ENCODE peak calls at places on chromosome 9, in five cellular contexts. M, F, U, N and D are unnamed samples.

GRCh38 chr9:70410368-70410767 is 4.1 kb downstream of the KLF9 start:
- DNase-seq in M (no peak), F (no peak), U (no peak), N (no peak), D (no peak)

GRCh38 chr9:123346026-123346425 is 10.0 kb upstream of the CRB2 start:
- DNase-seq in M (no peak), F (no peak), U (no peak), N (no peak), D (no peak)

GRCh38 chr9:73565833-73566465 is 414.3 kb downstream of the ANXA1 start:
- DNase-seq in M (no peak), F (no peak), U (no peak), N (no peak), D (no peak)

GRCh38 chr9:122115176-122116035 is 22.3 kb upstream of the TTLL11 start:
- DNase-seq in M (no peak), F (no peak), U (no peak), N (no peak), D (no peak)

GRCh38 chr9:30913331-30913730 is 1471.1 kb upstream of the ACO1 start:
- DNase-seq in M (no peak), F (no peak), U (no peak), N (no peak), D (no peak)

GRCh38 chr9:119289740-119290139 is 79.5 kb downstream of the BRINP1 start:
- DNase-seq in M (no peak), F (peak; percentile 35), U (no peak), N (no peak), D (no peak)

GRCh38 chr9:77011973-77012817 is 7.3 kb upstream of the FOXB2 start:
- DNase-seq in M (no peak), F (peak; percentile 71), U (peak; percentile 69), N (no peak), D (peak; percentile 91)

GRCh38 chr9:133892193-133892920 is 99.8 kb downstream of the VAV2 start:
- DNase-seq in M (no peak), F (peak; percentile 24), U (no peak), N (no peak), D (no peak)

GRCh38 chr9:89621031-89621430 is 16.2 kb downstream of the GADD45G start:
- DNase-seq in M (no peak), F (no peak), U (no peak), N (no peak), D (no peak)

GRCh38 chr9:32340401-32340800 is 44.0 kb upstream of the ACO1 start:
- DNase-seq in M (no peak), F (no peak), U (no peak), N (no peak), D (no peak)

GRCh38 chr9:32500768-32501167 is 25.2 kb downstream of the RIGI start:
- DNase-seq in M (no peak), F (no peak), U (no peak), N (no peak), D (no peak)

GRCh38 chr9:5892456-5893133 is 1.9 kb downstream of the MLANA start:
- DNase-seq in M (no peak), F (no peak), U (no peak), N (no peak), D (peak; percentile 77)

GRCh38 chr9:135706288-135706687 is 4.3 kb downstream of the KCNT1 start:
- DNase-seq in M (no peak), F (no peak), U (no peak), N (no peak), D (no peak)

GRCh38 chr9:108272350-108272899 is 583.4 kb downstream of the ACTL7B start:
- DNase-seq in M (no peak), F (peak; percentile 66), U (peak; percentile 56), N (peak; percentile 72), D (no peak)

GRCh38 chr9:71036501-71036900 is 84.9 kb downstream of the TRPM3 start:
- DNase-seq in M (no peak), F (no peak), U (no peak), N (no peak), D (no peak)

GRCh38 chr9:111720170-111720569 is 58.8 kb downstream of the GNG10 start:
- DNase-seq in M (no peak), F (no peak), U (no peak), N (no peak), D (no peak)

GRCh38 chr9:100579665-100580064 is 1.8 kb downstream of the CAVIN4 start:
- DNase-seq in M (no peak), F (no peak), U (no peak), N (no peak), D (no peak)

GRCh38 chr9:7105095-7105494 is 347.3 kb downstream of the KDM4C start:
- DNase-seq in M (no peak), F (no peak), U (no peak), N (no peak), D (no peak)

GRCh38 chr9:114539718-114540410 is 34.6 kb upstream of the WHRN start:
- DNase-seq in M (no peak), F (peak; percentile 25), U (no peak), N (no peak), D (no peak)
- TF ChIP-seq EP300 in M (no peak), F (no peak), U (no peak), N (no peak), D (no peak)

GRCh38 chr9:13841801-13842462 is 472.0 kb downstream of the NFIB start:
- DNase-seq in M (no peak), F (no peak), U (no peak), N (no peak), D (no peak)
- TF ChIP-seq EP300 in M (no peak), F (no peak), U (no peak), N (no peak), D (no peak)

DNA sequence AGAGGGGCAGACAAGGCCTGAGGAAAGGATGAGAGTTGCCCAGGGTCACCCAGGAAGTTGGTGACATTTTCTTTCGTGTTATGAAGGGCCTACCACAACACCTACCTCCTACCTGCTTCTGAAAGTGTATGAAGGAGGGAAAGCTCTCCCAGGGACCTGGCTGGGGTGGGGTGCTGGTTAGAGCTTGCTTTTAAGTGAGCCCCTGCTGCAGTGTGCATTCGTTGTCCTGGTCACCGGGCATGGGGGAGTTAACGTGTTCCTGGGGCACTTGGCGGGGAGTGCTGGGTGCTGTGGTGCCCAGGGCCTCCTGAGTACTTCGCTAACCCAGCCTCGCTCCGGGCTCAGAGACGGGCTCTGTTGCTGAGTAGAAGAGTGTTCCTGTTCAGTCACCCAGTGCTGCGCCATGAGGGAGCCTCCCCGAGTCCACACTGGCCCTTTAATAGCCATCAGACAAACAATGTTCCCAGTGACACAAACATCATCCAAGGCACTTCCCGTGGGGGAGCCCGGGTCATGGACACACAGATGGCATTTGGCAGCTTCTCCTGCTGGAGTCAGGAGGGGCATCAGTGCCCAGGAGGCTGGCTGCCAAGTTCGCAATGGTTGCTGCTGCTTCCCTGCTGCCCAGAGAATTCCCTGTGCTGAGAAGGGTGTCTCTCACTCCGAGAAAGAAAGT is 85.7 kb downstream of the AMBP start:
- DNase-seq in M (no peak), F (no peak), U (peak; percentile 36), N (no peak), D (no peak)
- TF ChIP-seq EP300 in M (no peak), F (no peak), U (no peak), N (no peak), D (no peak)

GRCh38 chr9:117709936-117710335 is 5.7 kb downstream of the TLR4 start:
- DNase-seq in M (no peak), F (no peak), U (no peak), N (no peak), D (no peak)
- TF ChIP-seq EP300 in M (no peak), F (no peak), U (no peak), N (no peak), D (no peak)

DNA sequence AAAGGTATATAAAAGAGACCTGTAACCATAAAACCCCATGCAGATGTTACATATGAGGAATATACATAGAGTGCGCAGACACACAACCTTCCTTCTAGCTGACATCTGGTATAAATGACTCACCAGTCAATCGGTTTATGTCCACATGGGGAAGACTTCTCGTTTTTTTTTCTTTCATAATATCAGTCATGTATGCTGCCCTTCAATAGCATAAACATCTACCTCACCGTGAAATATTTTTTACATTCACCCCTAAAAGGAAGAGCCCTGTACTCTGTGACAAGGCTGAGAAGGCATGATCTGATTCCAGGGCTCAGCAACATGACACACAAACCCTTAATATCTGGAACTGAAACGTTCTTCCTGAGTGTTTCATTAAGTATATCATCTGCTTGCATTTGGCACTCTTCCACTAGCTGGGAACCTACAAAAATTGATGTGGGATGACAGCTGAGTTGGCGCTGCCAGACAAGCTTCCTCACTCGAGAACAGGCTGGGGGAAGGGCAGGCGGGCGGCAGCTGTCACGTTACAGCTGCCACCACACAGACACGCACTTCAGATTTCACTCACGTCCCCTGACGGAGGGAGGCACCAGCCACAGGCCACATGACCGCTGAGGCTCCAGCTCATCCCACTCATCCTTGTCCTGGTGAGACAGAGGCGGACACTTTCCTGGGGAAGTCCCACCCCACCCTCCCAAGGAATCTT is 74.2 kb downstream of the SHB start:
- DNase-seq in M (peak; percentile 66), F (peak; percentile 55), U (no peak), N (peak; percentile 87), D (peak; percentile 94)
- TF ChIP-seq EP300 in M (peak; percentile 91), F (no peak), U (no peak), N (peak; percentile 40), D (no peak)

DNA sequence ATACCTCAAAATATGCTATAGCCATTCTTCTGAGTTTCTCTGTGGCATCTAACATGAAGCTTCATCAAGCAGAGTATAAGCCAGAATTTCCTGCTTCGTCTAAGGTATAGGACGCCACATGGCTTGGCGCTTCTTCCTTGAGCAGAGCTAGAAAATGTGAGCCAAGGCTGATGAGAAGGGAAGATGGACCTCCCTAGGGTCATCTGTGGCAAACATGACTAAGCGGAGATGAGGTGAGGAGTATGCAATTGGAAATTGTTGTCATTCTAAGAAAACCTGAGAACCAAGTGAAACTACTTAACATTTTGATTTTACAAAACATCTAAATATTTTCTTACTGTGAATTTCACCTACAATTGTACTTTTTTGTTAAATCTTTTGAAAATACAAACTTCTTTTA is 466.5 kb downstream of the PSAT1 start:
- DNase-seq in M (no peak), F (no peak), U (no peak), N (no peak), D (no peak)
- TF ChIP-seq EP300 in M (no peak), F (no peak), U (no peak), N (no peak), D (no peak)

GRCh38 chr9:36101916-36102741 is 34.4 kb upstream of the GLIPR2 start:
- DNase-seq in M (no peak), F (no peak), U (no peak), N (no peak), D (no peak)
- TF ChIP-seq EP300 in M (no peak), F (no peak), U (no peak), N (no peak), D (no peak)